ENCODE peak calls at places on chromosomes 3 and 15, in seven cellular contexts. One of them, this sample, is unnamed.

GRCh38 chr3:126678691-126679317 is 23.9 kb upstream of the TXNRD3 start:
- DNase-seq in transverse colon: peak; percentile 23
- DNase-seq in RPMI7951: no peak
- DNase-seq in mammary epithelial cell: no peak
- DNase-seq in GM23248: no peak
- DNase-seq in activated gamma-delta T cell treated with anti-CD3 and anti-CD28 coated beads, Interleukin-2, amount 50 U/mL, for 16 hours: no peak
- DNase-seq in cardiac muscle cell: no peak
- DNase-seq in this sample: no peak

GRCh38 chr3:58556761-58557181 is 19.8 kb upstream of the ACOX2 start:
- DNase-seq in activated gamma-delta T cell treated with anti-CD3 and anti-CD28 coated beads, Interleukin-2, amount 50 U/mL, for 16 hours: no peak
- DNase-seq in cardiac muscle cell: no peak
- DNase-seq in GM23248: no peak
- DNase-seq in mammary epithelial cell: no peak
- DNase-seq in transverse colon: no peak
- DNase-seq in RPMI7951: no peak
- DNase-seq in this sample: no peak

GRCh38 chr15:98823012-98823458 is 174.7 kb downstream of the IGF1R start:
- DNase-seq in transverse colon: no peak
- DNase-seq in mammary epithelial cell: peak; percentile 44
- DNase-seq in activated gamma-delta T cell treated with anti-CD3 and anti-CD28 coated beads, Interleukin-2, amount 50 U/mL, for 16 hours: no peak
- DNase-seq in GM23248: peak; percentile 86
- DNase-seq in RPMI7951: peak; percentile 67
- DNase-seq in cardiac muscle cell: peak; percentile 46
- DNase-seq in this sample: peak; percentile 87

GRCh38 chr3:175200391-175200790 is 341.3 kb downstream of the NAALADL2 start:
- DNase-seq in GM23248: no peak
- DNase-seq in cardiac muscle cell: no peak
- DNase-seq in activated gamma-delta T cell treated with anti-CD3 and anti-CD28 coated beads, Interleukin-2, amount 50 U/mL, for 16 hours: no peak
- DNase-seq in RPMI7951: no peak
- DNase-seq in transverse colon: no peak
- DNase-seq in mammary epithelial cell: no peak
- DNase-seq in this sample: peak; percentile 42

GRCh38 chr15:78061963-78062427 is 15.5 kb downstream of the TBC1D2B start:
- DNase-seq in activated gamma-delta T cell treated with anti-CD3 and anti-CD28 coated beads, Interleukin-2, amount 50 U/mL, for 16 hours: peak; percentile 34
- DNase-seq in cardiac muscle cell: peak; percentile 55
- DNase-seq in GM23248: peak; percentile 76
- DNase-seq in RPMI7951: peak; percentile 70
- DNase-seq in transverse colon: no peak
- DNase-seq in mammary epithelial cell: no peak
- DNase-seq in this sample: peak; percentile 51

GRCh38 chr15:57003418-57003817 is 85.0 kb downstream of the TCF12 start:
- DNase-seq in GM23248: peak; percentile 90
- DNase-seq in cardiac muscle cell: peak; percentile 60
- DNase-seq in transverse colon: no peak
- DNase-seq in activated gamma-delta T cell treated with anti-CD3 and anti-CD28 coated beads, Interleukin-2, amount 50 U/mL, for 16 hours: no peak
- DNase-seq in mammary epithelial cell: peak; percentile 55
- DNase-seq in RPMI7951: peak; percentile 65
- DNase-seq in this sample: peak; percentile 37

GRCh38 chr3:62559831-62560445 is 186.6 kb upstream of the FEZF2 start:
- DNase-seq in cardiac muscle cell: peak; percentile 65
- DNase-seq in GM23248: peak; percentile 70
- DNase-seq in mammary epithelial cell: no peak
- DNase-seq in RPMI7951: peak; percentile 61
- DNase-seq in transverse colon: no peak
- DNase-seq in activated gamma-delta T cell treated with anti-CD3 and anti-CD28 coated beads, Interleukin-2, amount 50 U/mL, for 16 hours: no peak
- DNase-seq in this sample: peak; percentile 49

GRCh38 chr3:101928890-101929289 is 79.6 kb downstream of the NFKBIZ start:
- DNase-seq in activated gamma-delta T cell treated with anti-CD3 and anti-CD28 coated beads, Interleukin-2, amount 50 U/mL, for 16 hours: no peak
- DNase-seq in GM23248: peak; percentile 75
- DNase-seq in cardiac muscle cell: peak; percentile 33
- DNase-seq in RPMI7951: peak; percentile 88
- DNase-seq in transverse colon: no peak
- DNase-seq in mammary epithelial cell: peak; percentile 78
- DNase-seq in this sample: peak; percentile 94

GRCh38 chr15:60563539-60564404 is 84.8 kb upstream of the ICE2 start:
- DNase-seq in GM23248: no peak
- DNase-seq in cardiac muscle cell: no peak
- DNase-seq in mammary epithelial cell: no peak
- DNase-seq in activated gamma-delta T cell treated with anti-CD3 and anti-CD28 coated beads, Interleukin-2, amount 50 U/mL, for 16 hours: no peak
- DNase-seq in RPMI7951: no peak
- DNase-seq in transverse colon: no peak
- DNase-seq in this sample: no peak

GRCh38 chr3:133964547-133964946 is 65.2 kb downstream of the SLCO2A1 start:
- DNase-seq in transverse colon: no peak
- DNase-seq in RPMI7951: no peak
- DNase-seq in cardiac muscle cell: no peak
- DNase-seq in mammary epithelial cell: peak; percentile 19
- DNase-seq in activated gamma-delta T cell treated with anti-CD3 and anti-CD28 coated beads, Interleukin-2, amount 50 U/mL, for 16 hours: no peak
- DNase-seq in GM23248: peak; percentile 46
- DNase-seq in this sample: peak; percentile 42

GRCh38 chr3:61562810-61563613 is 1.6 kb downstream of the PTPRG start:
- DNase-seq in GM23248: peak; percentile 66
- DNase-seq in transverse colon: peak; percentile 32
- DNase-seq in cardiac muscle cell: peak; percentile 52
- DNase-seq in RPMI7951: peak; percentile 46
- DNase-seq in mammary epithelial cell: peak; percentile 38
- DNase-seq in activated gamma-delta T cell treated with anti-CD3 and anti-CD28 coated beads, Interleukin-2, amount 50 U/mL, for 16 hours: no peak
- DNase-seq in this sample: no peak